ENCODE peak calls at places on chromosomes 12 and 14, in seven cellular contexts. A is esophagus squamous epithelium; U is stimulated activated naive CD4-positive, alpha-beta T cell; E is iPS DF 19.7; S is A549; C is GM23338; T is EL. R is an unnamed sample.

GRCh38 chr14:30180219-30180618 is 252.6 kb upstream of the PRKD1 start:
- DNase-seq in A (no peak), U (no peak), E (no peak), S (no peak), C (no peak), T (no peak), R (peak)

GRCh38 chr14:44505588-44505987 is 1.5 kb downstream of the FSCB start:
- DNase-seq in A (no peak), U (no peak), E (no peak), S (no peak), C (peak), T (no peak), R (no peak)

GRCh38 chr12:113437729-113438100 is 15.5 kb downstream of the SDSL start:
- DNase-seq in A (no peak), U (no peak), E (no peak), S (no peak), C (no peak), T (no peak), R (no peak)

GRCh38 chr14:94885481-94886155 is 115.7 kb upstream of the GSC start:
- DNase-seq in A (no peak), U (no peak), E (no peak), S (no peak), C (no peak), T (no peak), R (no peak)

GRCh38 chr14:90645842-90646443 is 170.3 kb downstream of the TTC7B start:
- DNase-seq in A (no peak), U (no peak), E (peak), S (peak), C (peak), T (peak), R (peak)

GRCh38 chr12:52226446-52226845 is 6.6 kb upstream of the KRT7 start:
- DNase-seq in A (no peak), U (no peak), E (no peak), S (no peak), C (no peak), T (no peak), R (peak)

GRCh38 chr12:78880078-78880477 is 15.5 kb downstream of the SYT1 start:
- DNase-seq in A (no peak), U (no peak), E (no peak), S (peak), C (peak), T (peak), R (no peak)

GRCh38 chr12:119817944-119818343 is 59.2 kb downstream of the CIT start:
- DNase-seq in A (no peak), U (no peak), E (no peak), S (no peak), C (no peak), T (no peak), R (no peak)

GRCh38 chr14:27688823-27689444 is 1077.7 kb upstream of the FOXG1 start:
- DNase-seq in A (no peak), U (no peak), E (no peak), S (no peak), C (peak), T (no peak), R (no peak)

GRCh38 chr14:22839159-22839779 is 2.9 kb downstream of the MMP14 start:
- DNase-seq in A (no peak), U (no peak), E (no peak), S (no peak), C (no peak), T (no peak), R (peak)

GRCh38 chr12:110743571-110744093 is 941 bp upstream of the PPP1CC start:
- DNase-seq in A (no peak), U (no peak), E (no peak), S (peak), C (peak), T (peak), R (peak)

GRCh38 chr14:31096255-31096654 is 70.1 kb upstream of the STRN3 start:
- DNase-seq in A (no peak), U (no peak), E (no peak), S (no peak), C (no peak), T (peak), R (peak)

GRCh38 chr14:90553921-90554336 is 157.1 kb downstream of the CALM1 start:
- DNase-seq in A (no peak), U (no peak), E (no peak), S (no peak), C (no peak), T (no peak), R (no peak)

GRCh38 chr12:39239484-39240143 is 203.3 kb downstream of the KIF21A start:
- DNase-seq in A (no peak), U (no peak), E (no peak), S (no peak), C (no peak), T (no peak), R (peak)

GRCh38 chr12:86261606-86262005 is 5.4 kb upstream of the MGAT4C start:
- DNase-seq in A (no peak), U (no peak), E (peak), S (no peak), C (peak), T (no peak), R (no peak)

GRCh38 chr14:71119075-71119474 is 211.8 kb downstream of the PCNX1 start:
- DNase-seq in A (no peak), U (no peak), E (no peak), S (no peak), C (no peak), T (peak), R (peak)

GRCh38 chr12:19236656-19237055 is 107.1 kb downstream of the PLEKHA5 start:
- DNase-seq in A (no peak), U (no peak), E (no peak), S (no peak), C (no peak), T (peak), R (peak)

GRCh38 chr12:124044809-124045321 is 71.8 kb downstream of the ZNF664 start:
- DNase-seq in A (no peak), U (peak), E (no peak), S (no peak), C (no peak), T (no peak), R (no peak)

GRCh38 chr12:125023065-125023464 is 29.6 kb downstream of the BRI3BP start:
- DNase-seq in A (no peak), U (no peak), E (no peak), S (no peak), C (no peak), T (no peak), R (no peak)

GRCh38 chr12:47218191-47218654 is 138.5 kb upstream of the AMIGO2 start:
- DNase-seq in A (no peak), U (peak), E (no peak), S (no peak), C (no peak), T (no peak), R (no peak)

GRCh38 chr12:51329742-51330141 is 5.8 kb upstream of the BIN2 start:
- DNase-seq in A (no peak), U (peak), E (no peak), S (no peak), C (no peak), T (no peak), R (no peak)

GRCh38 chr14:68143341-68143807 is 323.8 kb downstream of the RAD51B start:
- DNase-seq in A (no peak), U (no peak), E (no peak), S (peak), C (no peak), T (peak), R (peak)

GRCh38 chr14:24113379-24113800 is 1.2 kb upstream of the DCAF11 start:
- DNase-seq in A (no peak), U (no peak), E (no peak), S (no peak), C (no peak), T (no peak), R (peak)

GRCh38 chr12:3681595-3681921 is 71.4 kb downstream of the CRACR2A start:
- DNase-seq in A (no peak), U (no peak), E (no peak), S (no peak), C (no peak), T (no peak), R (no peak)

GRCh38 chr14:58353516-58354299 is 42.0 kb upstream of the TOMM20L start:
- DNase-seq in A (no peak), U (no peak), E (no peak), S (no peak), C (no peak), T (no peak), R (peak)

GRCh38 chr12:27865421-27865820 is 85.4 kb upstream of the MANSC4 start:
- DNase-seq in A (no peak), U (no peak), E (no peak), S (no peak), C (no peak), T (peak), R (peak)

GRCh38 chr14:34781242-34781641 is 66.8 kb upstream of the CFL2 start:
- DNase-seq in A (no peak), U (no peak), E (no peak), S (no peak), C (no peak), T (peak), R (peak)

R was measured in iris pigment epithelial cell.